ENCODE peak calls at places on chromosomes 13 and 19, in ten cellular contexts. T is heart right ventricle; R is GM23338; O is BE2C; S is A549; E is fibroblast of lung; Z is CD8-positive, alpha-beta T cell; F is upper lobe of right lung; U is suprapubic skin; V is esophagus muscularis mucosa. A is an unnamed sample.

GRCh38 chr19:36838784-36839324 is 667 bp upstream of the ZNF790 start:
- DNase-seq in T (no peak), F (no peak), U (no peak), O (no peak), R (no peak), Z (no peak), V (no peak), S (no peak), E (peak; percentile 34), A (no peak)

GRCh38 chr19:18346091-18346490 is 5.7 kb downstream of the PGPEP1 start:
- DNase-seq in F (no peak), T (no peak), V (no peak), Z (no peak), E (no peak), S (no peak), R (peak; percentile 84), U (no peak), O (no peak), A (no peak)

GRCh38 chr13:100491164-100491847 is 97.3 kb downstream of the GGACT start:
- DNase-seq in U (no peak), R (no peak), V (no peak), Z (no peak), E (peak; percentile 77), T (peak; percentile 38), S (no peak), O (no peak), F (no peak), A (no peak)

GRCh38 chr13:23450340-23451046 is 17.0 kb upstream of the SACS start:
- DNase-seq in S (no peak), O (peak; percentile 18), Z (no peak), F (no peak), V (no peak), E (no peak), R (no peak), U (no peak), T (no peak), A (no peak)

GRCh38 chr13:33372251-33372919 is 86.8 kb upstream of the STARD13 start:
- DNase-seq in R (no peak), F (no peak), S (no peak), O (no peak), T (no peak), U (no peak), Z (no peak), E (no peak), V (no peak), A (no peak)

GRCh38 chr19:17967258-17968051 is 548 bp downstream of the KCNN1 start:
- DNase-seq in O (peak; percentile 60), E (no peak), T (no peak), V (no peak), U (no peak), Z (no peak), R (no peak), F (no peak), S (no peak), A (no peak)

GRCh38 chr13:92849381-92849780 is 377.2 kb upstream of the GPC6 start:
- DNase-seq in F (no peak), O (no peak), Z (no peak), T (no peak), U (no peak), S (no peak), V (no peak), R (no peak), E (no peak), A (no peak)

GRCh38 chr19:58317481-58318072 is 9.2 kb upstream of the ZSCAN22 start:
- DNase-seq in U (no peak), E (peak; percentile 47), O (no peak), V (no peak), S (no peak), Z (no peak), R (peak; percentile 69), F (no peak), T (no peak), A (no peak)

GRCh38 chr19:11192957-11193939 is 4.1 kb downstream of the KANK2 start:
- DNase-seq in F (no peak), O (no peak), S (no peak), Z (no peak), U (no peak), E (no peak), R (no peak), T (no peak), V (no peak), A (no peak)

GRCh38 chr13:94646904-94647303 is 45.2 kb downstream of the GPR180 start:
- DNase-seq in S (no peak), V (no peak), U (no peak), O (no peak), Z (no peak), R (no peak), T (no peak), E (no peak), F (no peak), A (no peak)

GRCh38 chr19:21422244-21422643 is 25.3 kb downstream of the ZNF493 start:
- DNase-seq in F (no peak), R (no peak), O (no peak), E (no peak), S (no peak), V (no peak), U (no peak), T (no peak), Z (no peak), A (no peak)

GRCh38 chr19:1018393-1018792 is 2.5 kb downstream of the TMEM259 start:
- DNase-seq in S (no peak), V (no peak), E (no peak), O (no peak), Z (no peak), T (no peak), F (no peak), U (no peak), R (no peak), A (no peak)
- H3K4me3 ChIP-seq in S (no peak overlapping the region), V (no peak overlapping the region), E (no peak overlapping the region), O (no peak overlapping the region), Z (no peak overlapping the region), T (no peak overlapping the region), F (no peak overlapping the region), U (peak overlapping the region; percentile 1), R (no peak overlapping the region), A (no peak overlapping the region)

GRCh38 chr13:44814836-44815235 is 174.4 kb downstream of the NUFIP1 start:
- DNase-seq in U (no peak), R (no peak), O (no peak), E (no peak), F (no peak), V (no peak), S (no peak), T (no peak), Z (no peak), A (no peak)
- H3K4me1 ChIP-seq in U (peaks cover 6% of the 10 kb centered on the region), R (peaks cover 24% of the 10 kb centered on the region), O (no peaks in the 10 kb centered on the region), E (peaks cover 21% of the 10 kb centered on the region), F (peaks cover 23% of the 10 kb centered on the region), V (peaks cover 3% of the 10 kb centered on the region), S (peaks cover 83% of the 10 kb centered on the region), T (no peaks in the 10 kb centered on the region), Z (no peaks in the 10 kb centered on the region), A (no peaks in the 10 kb centered on the region)

GRCh38 chr13:113447596-113447995 is 5.7 kb downstream of the ADPRHL1 start:
- DNase-seq in S (no peak), E (no peak), T (no peak), F (peak; percentile 35), V (no peak), R (no peak), O (no peak), U (no peak), Z (no peak), A (no peak)

GRCh38 chr13:113448545-113448884 is 4.8 kb downstream of the ADPRHL1 start:
- DNase-seq in S (no peak), V (no peak), F (peak; percentile 76), U (no peak), T (peak; percentile 62), E (no peak), O (no peak), Z (no peak), R (no peak), A (no peak)

GRCh38 chr13:113446488-113446854 is 6.8 kb downstream of the ADPRHL1 start:
- DNase-seq in Z (no peak), V (no peak), F (peak; percentile 6), S (no peak), O (no peak), T (no peak), E (no peak), U (no peak), R (no peak), A (no peak)

GRCh38 chr13:113443991-113444390 is 9.3 kb downstream of the ADPRHL1 start:
- DNase-seq in O (no peak), V (no peak), R (no peak), S (no peak), U (no peak), F (peak; percentile 50), E (no peak), Z (no peak), T (no peak), A (no peak)

DNA sequence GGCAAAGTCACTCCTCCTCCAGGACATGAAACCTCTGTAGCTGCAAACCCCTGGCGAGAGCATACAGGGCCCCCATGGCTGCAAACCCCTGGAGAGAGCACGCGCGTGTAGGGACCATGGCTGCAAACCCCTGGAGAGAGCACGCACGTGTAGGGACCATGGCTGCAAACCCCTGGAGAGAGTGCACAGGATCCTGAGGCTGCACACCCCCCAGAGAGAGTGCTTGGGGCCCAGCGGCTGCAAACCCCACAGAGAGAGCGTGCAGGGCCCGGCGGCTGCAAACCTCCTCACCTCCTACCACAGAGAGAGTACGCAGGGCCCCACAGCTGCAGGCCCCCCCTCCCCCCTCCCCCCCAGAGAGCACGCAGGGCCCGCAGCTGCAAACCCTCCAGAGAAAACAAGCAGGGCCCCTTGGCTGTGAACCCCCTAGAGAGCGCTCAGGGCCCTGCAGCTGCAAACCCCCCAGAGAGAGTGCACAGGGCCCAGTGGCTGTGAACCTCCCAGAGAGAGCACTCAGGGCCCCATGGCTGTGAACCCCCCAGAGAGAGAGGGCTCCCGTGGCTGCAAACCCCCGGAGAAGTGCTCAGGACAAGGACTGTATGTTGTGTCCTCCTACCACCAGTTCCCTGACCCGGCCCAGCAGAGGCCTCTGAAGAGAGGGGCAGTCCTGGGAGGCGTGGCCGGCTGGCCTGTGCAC is 7.3 kb downstream of the ADPRHL1 start:
- DNase-seq in Z (no peak), F (peak; percentile 51), T (no peak), E (no peak), U (no peak), R (no peak), V (no peak), S (no peak), O (peak; percentile 8), A (peak; percentile 82)
- H3K4me3 ChIP-seq in Z (no peak overlapping the region), F (no peak overlapping the region), T (no peak overlapping the region), E (no peak overlapping the region), U (no peak overlapping the region), R (no peak overlapping the region), V (no peak overlapping the region), S (no peak overlapping the region), O (no peak overlapping the region), A (no peak overlapping the region)

DNA sequence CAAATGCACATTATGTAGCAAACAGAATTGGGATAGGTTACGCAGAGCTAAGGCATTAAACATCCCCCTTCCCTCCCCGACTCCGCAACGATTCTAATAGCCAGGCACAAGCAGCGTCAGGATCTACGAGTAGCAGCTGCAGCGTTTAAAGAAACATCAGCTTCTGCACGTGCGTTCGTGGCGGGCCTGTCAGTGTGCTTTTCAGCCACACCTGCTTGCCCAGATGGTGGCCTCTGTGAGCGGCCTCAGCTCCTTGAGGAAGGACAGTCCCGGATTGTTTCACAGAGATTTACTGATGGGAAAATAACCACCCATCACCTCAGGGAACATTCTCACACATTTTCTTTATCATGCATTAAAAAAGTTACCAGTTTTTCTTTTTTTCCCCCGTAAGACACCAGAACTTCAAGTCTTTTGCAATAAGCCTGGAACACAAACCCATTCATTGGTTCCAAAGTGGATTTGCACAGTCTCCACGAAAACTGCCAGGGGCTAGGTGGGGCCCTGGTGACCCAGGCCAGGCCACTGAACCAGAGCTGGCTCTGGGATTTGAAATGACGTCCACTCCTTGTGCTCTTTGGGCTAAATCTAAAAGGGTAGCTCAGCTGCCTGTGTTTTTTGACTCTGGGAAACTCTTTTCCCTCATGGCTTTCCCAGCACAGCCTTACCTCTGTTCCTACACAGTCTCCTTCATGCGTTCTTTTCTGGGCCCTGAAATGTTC is 325.5 kb downstream of the KCNRG start:
- DNase-seq in U (no peak), V (no peak), T (no peak), F (no peak), R (peak; percentile 11), Z (no peak), S (no peak), E (no peak), O (no peak), A (no peak)
- H3K4me1 ChIP-seq in U (no peaks in the 10 kb centered on the region), V (no peaks in the 10 kb centered on the region), T (no peaks in the 10 kb centered on the region), F (no peaks in the 10 kb centered on the region), R (peaks cover 13% of the 10 kb centered on the region), Z (no peaks in the 10 kb centered on the region), S (no peaks in the 10 kb centered on the region), E (no peaks in the 10 kb centered on the region), O (no peaks in the 10 kb centered on the region), A (no peaks in the 10 kb centered on the region)